ENCODE peak calls at places on chromosomes 3 and 15, in five cellular contexts. X is H9; K is CD8-positive, alpha-beta T cell; J is epithelial cell of esophagus; H is H54. D is an unnamed sample.

GRCh38 chr15:35329993-35330695 is 215.8 kb downstream of the DPH6 start:
- DNase-seq in X (no peak), J (no peak), K (no peak), H (no peak), D (no peak)

GRCh38 chr3:99250272-99250671 is 348.8 kb upstream of the DCBLD2 start:
- DNase-seq in K (no peak), H (peak), J (peak), X (no peak), D (no peak)

GRCh38 chr3:66037986-66038369 is 740 bp downstream of the MAGI1 start:
- DNase-seq in X (no peak), K (no peak), J (no peak), H (no peak), D (no peak)

GRCh38 chr3:5787863-5788488 is 600.5 kb downstream of the EDEM1 start:
- DNase-seq in J (no peak), X (peak), K (no peak), H (no peak), D (peak)

GRCh38 chr15:70589221-70589620 is 174.1 kb downstream of the UACA start:
- DNase-seq in K (no peak), H (no peak), J (no peak), X (peak), D (no peak)

GRCh38 chr3:62365311-62366092 is 7.8 kb downstream of the FEZF2 start:
- DNase-seq in H (no peak), K (no peak), X (peak), J (no peak), D (no peak)

GRCh38 chr3:10627884-10628572 is 122.6 kb upstream of the ATP2B2 start:
- DNase-seq in X (peak), K (no peak), H (no peak), J (no peak), D (no peak)

GRCh38 chr3:187403768-187404270 is 35.6 kb downstream of the RTP4 start:
- DNase-seq in K (no peak), X (no peak), J (peak), H (peak), D (peak)

GRCh38 chr3:182212479-182213076 is 500.9 kb downstream of the SOX2 start:
- DNase-seq in J (peak), H (peak), X (peak), K (no peak), D (peak)

GRCh38 chr15:66851226-66852063 is 149.4 kb downstream of the SMAD6 start:
- DNase-seq in X (peak), K (peak), H (peak), J (peak), D (peak)

GRCh38 chr3:107928084-107928445 is 162.8 kb downstream of the CD47 start:
- DNase-seq in K (no peak), X (peak), H (peak), J (peak), D (peak)

GRCh38 chr15:51602484-51602883 is 20.1 kb downstream of the DMXL2 start:
- DNase-seq in J (peak), K (no peak), X (no peak), H (no peak), D (no peak)

GRCh38 chr3:175108012-175108411 is 248.9 kb downstream of the NAALADL2 start:
- DNase-seq in K (no peak), X (no peak), J (no peak), H (no peak), D (no peak)

D was measured in islet precursor cell.